ENCODE peak calls at places on chromosomes 1 and 21, in four cellular contexts. One of them, this sample, is unnamed.
A peak's percentile ranks its signal among the peaks of the same experiment; 100 is the strongest.

GRCh38 chr1:36251794-36252481 is 27.7 kb downstream of the THRAP3 start:
- DNase-seq in GM23248: peak; percentile 63
- DNase-seq in GM23338: no peak
- DNase-seq in SK-N-SH: no peak
- DNase-seq in this sample: no peak

GRCh38 chr1:44030606-44031050 is 634 bp downstream of the SLC6A9 start:
- DNase-seq in GM23248: peak; percentile 74
- DNase-seq in SK-N-SH: peak; percentile 88
- DNase-seq in GM23338: peak; percentile 77
- DNase-seq in this sample: peak; percentile 90

GRCh38 chr1:53807916-53808315 is 30.2 kb downstream of the NDC1 start:
- DNase-seq in GM23338: no peak
- DNase-seq in SK-N-SH: no peak
- DNase-seq in GM23248: no peak
- DNase-seq in this sample: no peak

GRCh38 chr21:29730281-29730680 is 209.5 kb downstream of the GRIK1 start:
- DNase-seq in GM23338: no peak
- DNase-seq in GM23248: no peak
- DNase-seq in SK-N-SH: no peak
- DNase-seq in this sample: no peak

GRCh38 chr1:217029311-217030157 is 306.3 kb upstream of the ESRRG start:
- DNase-seq in GM23248: peak; percentile 75
- DNase-seq in SK-N-SH: no peak
- DNase-seq in GM23338: no peak
- DNase-seq in this sample: no peak

GRCh38 chr1:112866151-112866550 is 89.8 kb downstream of the SLC16A1 start:
- DNase-seq in SK-N-SH: no peak
- DNase-seq in GM23248: peak; percentile 62
- DNase-seq in GM23338: no peak
- DNase-seq in this sample: no peak

GRCh38 chr1:236951672-236952071 is 52.6 kb downstream of the MT1HL1 start:
- DNase-seq in GM23338: no peak
- DNase-seq in GM23248: no peak
- DNase-seq in SK-N-SH: peak; percentile 6
- DNase-seq in this sample: peak; percentile 29

GRCh38 chr1:20074725-20075171 is 4.8 kb downstream of the PLA2G5 start:
- DNase-seq in SK-N-SH: no peak
- DNase-seq in GM23248: peak; percentile 94
- DNase-seq in GM23338: no peak
- DNase-seq in this sample: no peak

GRCh38 chr1:110494522-110495406 is 24.2 kb downstream of the KCNA10 start:
- DNase-seq in SK-N-SH: no peak
- DNase-seq in GM23248: peak; percentile 24
- DNase-seq in GM23338: peak; percentile 66
- DNase-seq in this sample: peak; percentile 25

GRCh38 chr1:185157599-185158469 is 867 bp downstream of the SWT1 start:
- DNase-seq in GM23248: peak; percentile 42
- DNase-seq in GM23338: peak; percentile 24
- DNase-seq in SK-N-SH: no peak
- DNase-seq in this sample: peak; percentile 26

GRCh38 chr1:184469391-184469790 is 82.6 kb downstream of the C1orf21 start:
- DNase-seq in GM23248: no peak
- DNase-seq in SK-N-SH: peak; percentile 21
- DNase-seq in GM23338: no peak
- DNase-seq in this sample: no peak

GRCh38 chr1:36531833-36532232 is 49.1 kb upstream of the CSF3R start:
- DNase-seq in GM23338: no peak
- DNase-seq in SK-N-SH: no peak
- DNase-seq in GM23248: no peak
- DNase-seq in this sample: no peak

GRCh38 chr1:18229620-18230019 is 122.0 kb downstream of the IGSF21 start:
- DNase-seq in SK-N-SH: no peak
- DNase-seq in GM23248: no peak
- DNase-seq in GM23338: no peak
- DNase-seq in this sample: no peak
- H4K20me1 ChIP-seq in SK-N-SH: no peaks in the 10 kb centered on the region
- H4K20me1 ChIP-seq in GM23248: no peaks in the 10 kb centered on the region
- H4K20me1 ChIP-seq in GM23338: no peaks in the 10 kb centered on the region
- H4K20me1 ChIP-seq in this sample: no peaks in the 10 kb centered on the region

GRCh38 chr1:218349365-218350021 is 4.4 kb downstream of the TGFB2 start:
- DNase-seq in GM23338: no peak
- DNase-seq in GM23248: no peak
- DNase-seq in SK-N-SH: no peak
- DNase-seq in this sample: no peak
- TF ChIP-seq EZH2phosphoT487 in GM23338: no peak
- TF ChIP-seq EZH2phosphoT487 in GM23248: no peak
- TF ChIP-seq EZH2phosphoT487 in SK-N-SH: no peak
- TF ChIP-seq EZH2phosphoT487 in this sample: no peak

GRCh38 chr1:229087339-229087738 is 183.6 kb upstream of the RAB4A start:
- DNase-seq in GM23338: no peak
- DNase-seq in GM23248: peak; percentile 39
- DNase-seq in SK-N-SH: no peak
- DNase-seq in this sample: no peak

GRCh38 chr1:229089586-229090208 is 181.2 kb upstream of the RAB4A start:
- DNase-seq in SK-N-SH: no peak
- DNase-seq in GM23338: no peak
- DNase-seq in GM23248: no peak
- DNase-seq in this sample: no peak

GRCh38 chr1:229088711-229089110 is 182.2 kb upstream of the RAB4A start:
- DNase-seq in GM23248: no peak
- DNase-seq in SK-N-SH: no peak
- DNase-seq in GM23338: no peak
- DNase-seq in this sample: no peak

GRCh38 chr1:229086686-229087085 is 184.2 kb upstream of the RAB4A start:
- DNase-seq in GM23248: no peak
- DNase-seq in SK-N-SH: no peak
- DNase-seq in GM23338: no peak
- DNase-seq in this sample: no peak

DNA sequence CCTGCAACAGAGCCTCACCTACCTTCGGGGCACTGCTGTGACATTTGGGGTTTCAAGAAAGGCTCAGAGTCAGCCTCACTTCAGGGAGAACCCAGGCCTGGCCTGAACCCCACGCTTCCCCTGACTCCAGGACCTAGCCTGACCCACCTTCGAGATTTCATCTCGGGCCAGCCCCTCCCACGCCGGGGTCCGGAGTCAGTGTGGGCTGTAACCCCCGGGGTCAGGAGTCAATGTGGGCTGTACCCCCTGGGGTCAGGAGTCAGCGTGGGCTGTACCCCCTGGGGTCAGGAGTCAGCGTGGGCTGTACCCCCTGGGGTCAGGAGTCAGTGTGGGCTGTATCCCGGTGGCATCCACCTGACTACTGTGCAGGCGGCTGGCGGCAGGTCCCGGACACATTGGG is 183.0 kb upstream of the RAB4A start:
- DNase-seq in GM23248: no peak
- DNase-seq in GM23338: no peak
- DNase-seq in SK-N-SH: no peak
- DNase-seq in this sample: no peak
- H3K27me3 ChIP-seq in GM23248: peaks cover 12% of the 10 kb centered on the region
- H3K27me3 ChIP-seq in GM23338: no peaks in the 10 kb centered on the region
- H3K27me3 ChIP-seq in SK-N-SH: no peaks in the 10 kb centered on the region
- H3K27me3 ChIP-seq in this sample: no peaks in the 10 kb centered on the region

GRCh38 chr1:91567583-91567982 is 66.9 kb downstream of the CDC7 start:
- DNase-seq in SK-N-SH: no peak
- DNase-seq in GM23248: no peak
- DNase-seq in GM23338: no peak
- DNase-seq in this sample: no peak

GRCh38 chr1:91569411-91570104 is 68.9 kb downstream of the CDC7 start:
- DNase-seq in SK-N-SH: no peak
- DNase-seq in GM23338: no peak
- DNase-seq in GM23248: peak; percentile 99
- DNase-seq in this sample: no peak

GRCh38 chr1:91572044-91572443 is 71.4 kb downstream of the CDC7 start:
- DNase-seq in SK-N-SH: no peak
- DNase-seq in GM23248: no peak
- DNase-seq in GM23338: no peak
- DNase-seq in this sample: no peak

GRCh38 chr1:91568261-91568660 is 67.6 kb downstream of the CDC7 start:
- DNase-seq in GM23248: no peak
- DNase-seq in SK-N-SH: no peak
- DNase-seq in GM23338: no peak
- DNase-seq in this sample: no peak

GRCh38 chr1:91570105-91570448 is 69.4 kb downstream of the CDC7 start:
- DNase-seq in SK-N-SH: no peak
- DNase-seq in GM23248: no peak
- DNase-seq in GM23338: no peak
- DNase-seq in this sample: no peak
- H4K20me1 ChIP-seq in SK-N-SH: no peaks in the 10 kb centered on the region
- H4K20me1 ChIP-seq in GM23248: no peaks in the 10 kb centered on the region
- H4K20me1 ChIP-seq in GM23338: no peaks in the 10 kb centered on the region
- H4K20me1 ChIP-seq in this sample: no peaks in the 10 kb centered on the region

GRCh38 chr1:95728841-95729240 is 494.8 kb downstream of the RWDD3 start:
- DNase-seq in GM23338: no peak
- DNase-seq in GM23248: no peak
- DNase-seq in SK-N-SH: no peak
- DNase-seq in this sample: no peak
- TF ChIP-seq EZH2phosphoT487 in GM23338: no peak
- TF ChIP-seq EZH2phosphoT487 in GM23248: no peak
- TF ChIP-seq EZH2phosphoT487 in SK-N-SH: no peak
- TF ChIP-seq EZH2phosphoT487 in this sample: no peak

GRCh38 chr1:195763907-195764183 is 844.4 kb downstream of the KCNT2 start:
- DNase-seq in GM23338: no peak
- DNase-seq in SK-N-SH: no peak
- DNase-seq in GM23248: no peak
- DNase-seq in this sample: no peak
- H3K27me3 ChIP-seq in GM23338: no peaks in the 10 kb centered on the region
- H3K27me3 ChIP-seq in SK-N-SH: no peaks in the 10 kb centered on the region
- H3K27me3 ChIP-seq in GM23248: no peaks in the 10 kb centered on the region
- H3K27me3 ChIP-seq in this sample: no peaks in the 10 kb centered on the region

This sample was measured in neural progenitor cell.